ENCODE peak calls at places on chromosome 7, in seven cellular contexts. J is Calu3; S is T follicular helper cell; R is activated CD8-positive, alpha-beta T cell treated with anti-CD3 and anti-CD28 coated beads for 36 hours; P is upper lobe of right lung; Y is Peyer's patch; L is LoVo. H is an unnamed sample.

GRCh38 chr7:149070372-149071140 is 20.0 kb downstream of the ZNF786 start:
- DNase-seq in J (no peak), S (no peak), R (no peak), P (no peak), Y (no peak), L (no peak), H (no peak)

GRCh38 chr7:96004598-96004997 is 232.2 kb downstream of the DYNC1I1 start:
- DNase-seq in J (no peak), S (no peak), R (no peak), P (no peak), Y (no peak), L (no peak), H (no peak)

GRCh38 chr7:74178632-74179031 is 4.5 kb downstream of the EIF4H start:
- DNase-seq in J (no peak), S (no peak), R (no peak), P (no peak), Y (no peak), L (no peak), H (no peak)

GRCh38 chr7:123210986-123211385 is 11.2 kb upstream of the SLC13A1 start:
- DNase-seq in J (no peak), S (no peak), R (no peak), P (no peak), Y (no peak), L (no peak), H (no peak)

GRCh38 chr7:155984028-155984607 is 171.9 kb upstream of the SHH start:
- DNase-seq in J (no peak), S (no peak), R (no peak), P (peak; percentile 49), Y (no peak), L (no peak), H (no peak)

GRCh38 chr7:95420996-95421846 is 13.6 kb downstream of the PON2 start:
- DNase-seq in J (peak; percentile 5), S (no peak), R (no peak), P (no peak), Y (no peak), L (no peak), H (no peak)

GRCh38 chr7:51016546-51016945 is 233.8 kb upstream of the GRB10 start:
- DNase-seq in J (no peak), S (no peak), R (no peak), P (peak; percentile 33), Y (no peak), L (no peak), H (no peak)

GRCh38 chr7:495326-495725 is 24.3 kb downstream of the PDGFA start:
- DNase-seq in J (no peak), S (no peak), R (no peak), P (no peak), Y (peak; percentile 34), L (no peak), H (no peak)

GRCh38 chr7:134724606-134725005 is 54.8 kb upstream of the CALD1 start:
- DNase-seq in J (peak; percentile 57), S (no peak), R (peak; percentile 8), P (no peak), Y (no peak), L (no peak), H (no peak)

GRCh38 chr7:150368884-150369739 is 490 bp downstream of the REPIN1 start:
- DNase-seq in J (peak; percentile 63), S (peak; percentile 46), R (peak; percentile 63), P (peak; percentile 84), Y (peak; percentile 80), L (peak; percentile 65), H (peak; percentile 64)

GRCh38 chr7:159143780-159144755 is 599 bp downstream of the VIPR2 start:
- DNase-seq in J (no peak), S (no peak), R (peak; percentile 32), P (no peak), Y (no peak), L (no peak), H (no peak)

GRCh38 chr7:32039000-32039756 is 31.0 kb downstream of the PDE1C start:
- DNase-seq in J (peak; percentile 77), S (no peak), R (no peak), P (no peak), Y (no peak), L (no peak), H (no peak)

GRCh38 chr7:21766218-21766617 is 179.5 kb downstream of the CDCA7L start:
- DNase-seq in J (no peak), S (no peak), R (no peak), P (no peak), Y (no peak), L (no peak), H (no peak)

GRCh38 chr7:41730668-41731067 is 27.8 kb upstream of the INHBA start:
- DNase-seq in J (no peak), S (no peak), R (no peak), P (no peak), Y (no peak), L (no peak), H (no peak)

GRCh38 chr7:334618-335357 is 44.8 kb downstream of the FOXL3 start:
- DNase-seq in J (no peak), S (no peak), R (no peak), P (no peak), Y (no peak), L (no peak), H (no peak)

GRCh38 chr7:26555971-26556830 is 264.5 kb downstream of the SNX10 start:
- DNase-seq in J (peak; percentile 21), S (no peak), R (no peak), P (no peak), Y (no peak), L (no peak), H (no peak)

H was measured in stimulated activated naive B cell treated with anti-CD40 and anti-IgM and Interleukin-4, amounts not matched to agents 10 μg/mL and 1 μg/mL and 100 μg/mL, for 72 hours.